ENCODE peak calls at places on chromosomes 13 and 19, in four cellular contexts. One of them, this sample, is unnamed.

GRCh38 chr19:49336482-49337266 is 1.5 kb downstream of the CD37 start:
- DNase-seq in colonic mucosa: no peak
- DNase-seq in epithelial cell of esophagus: no peak
- DNase-seq in lower lobe of right lung: no peak
- DNase-seq in this sample: no peak

GRCh38 chr13:59318320-59318930 is 845.3 kb downstream of the DIAPH3 start:
- DNase-seq in lower lobe of right lung: no peak
- DNase-seq in colonic mucosa: peak; percentile 68
- DNase-seq in epithelial cell of esophagus: peak; percentile 60
- DNase-seq in this sample: peak; percentile 57

GRCh38 chr13:50208826-50209335 is 193.6 kb downstream of the KCNRG start:
- DNase-seq in lower lobe of right lung: peak; percentile 75
- DNase-seq in epithelial cell of esophagus: peak; percentile 45
- DNase-seq in colonic mucosa: peak; percentile 24
- DNase-seq in this sample: peak; percentile 89

GRCh38 chr13:80265348-80265747 is 75.6 kb downstream of the SPRY2 start:
- DNase-seq in lower lobe of right lung: no peak
- DNase-seq in epithelial cell of esophagus: no peak
- DNase-seq in colonic mucosa: no peak
- DNase-seq in this sample: no peak

GRCh38 chr13:111469916-111470506 is 149.6 kb downstream of the TEX29 start:
- DNase-seq in colonic mucosa: no peak
- DNase-seq in lower lobe of right lung: no peak
- DNase-seq in epithelial cell of esophagus: no peak
- DNase-seq in this sample: no peak

GRCh38 chr13:57624565-57625435 is 6.7 kb upstream of the PCDH17 start:
- DNase-seq in epithelial cell of esophagus: peak; percentile 71
- DNase-seq in lower lobe of right lung: no peak
- DNase-seq in colonic mucosa: no peak
- DNase-seq in this sample: peak; percentile 60

GRCh38 chr13:97125810-97126738 is 96.1 kb upstream of the MBNL2 start:
- DNase-seq in colonic mucosa: no peak
- DNase-seq in epithelial cell of esophagus: peak; percentile 89
- DNase-seq in lower lobe of right lung: no peak
- DNase-seq in this sample: peak; percentile 55

GRCh38 chr19:4518345-4519171 is at the start of gene PLIN4:
- DNase-seq in epithelial cell of esophagus: no peak
- DNase-seq in lower lobe of right lung: no peak
- DNase-seq in colonic mucosa: no peak
- DNase-seq in this sample: peak; percentile 78

GRCh38 chr19:12792853-12793289 is 1.6 kb downstream of the JUNB start:
- DNase-seq in colonic mucosa: no peak
- DNase-seq in lower lobe of right lung: no peak
- DNase-seq in epithelial cell of esophagus: no peak
- DNase-seq in this sample: no peak

GRCh38 chr19:12791345-12792047 is at the start of gene JUNB:
- DNase-seq in epithelial cell of esophagus: peak; percentile 98
- DNase-seq in colonic mucosa: peak; percentile 98
- DNase-seq in lower lobe of right lung: peak; percentile 98
- DNase-seq in this sample: peak; percentile 98

GRCh38 chr19:12790628-12791344 is 500 bp upstream of the JUNB start:
- DNase-seq in colonic mucosa: no peak
- DNase-seq in lower lobe of right lung: no peak
- DNase-seq in epithelial cell of esophagus: no peak
- DNase-seq in this sample: no peak

GRCh38 chr19:12793290-12794195 is 2.3 kb downstream of the JUNB start:
- DNase-seq in colonic mucosa: peak; percentile 95
- DNase-seq in lower lobe of right lung: peak; percentile 94
- DNase-seq in epithelial cell of esophagus: peak; percentile 96
- DNase-seq in this sample: peak; percentile 91

GRCh38 chr19:12792048-12792852 is 964 bp downstream of the JUNB start:
- DNase-seq in epithelial cell of esophagus: peak; percentile 49
- DNase-seq in colonic mucosa: peak; percentile 78
- DNase-seq in lower lobe of right lung: peak; percentile 90
- DNase-seq in this sample: peak; percentile 48
- H3K4me3 ChIP-seq in epithelial cell of esophagus: peak overlapping the region; percentile 92
- H3K4me3 ChIP-seq in colonic mucosa: peak overlapping the region; percentile 90
- H3K4me3 ChIP-seq in lower lobe of right lung: peak overlapping the region; percentile 95
- H3K4me3 ChIP-seq in this sample: peak overlapping the region; percentile 98

GRCh38 chr19:45137179-45137761 is 23.5 kb downstream of the NKPD1 start:
- DNase-seq in colonic mucosa: no peak
- DNase-seq in epithelial cell of esophagus: no peak
- DNase-seq in lower lobe of right lung: no peak
- DNase-seq in this sample: no peak
- TF ChIP-seq CTCF in colonic mucosa: no peak
- TF ChIP-seq CTCF in epithelial cell of esophagus: no peak
- TF ChIP-seq CTCF in lower lobe of right lung: no peak
- TF ChIP-seq CTCF in this sample: no peak

DNA sequence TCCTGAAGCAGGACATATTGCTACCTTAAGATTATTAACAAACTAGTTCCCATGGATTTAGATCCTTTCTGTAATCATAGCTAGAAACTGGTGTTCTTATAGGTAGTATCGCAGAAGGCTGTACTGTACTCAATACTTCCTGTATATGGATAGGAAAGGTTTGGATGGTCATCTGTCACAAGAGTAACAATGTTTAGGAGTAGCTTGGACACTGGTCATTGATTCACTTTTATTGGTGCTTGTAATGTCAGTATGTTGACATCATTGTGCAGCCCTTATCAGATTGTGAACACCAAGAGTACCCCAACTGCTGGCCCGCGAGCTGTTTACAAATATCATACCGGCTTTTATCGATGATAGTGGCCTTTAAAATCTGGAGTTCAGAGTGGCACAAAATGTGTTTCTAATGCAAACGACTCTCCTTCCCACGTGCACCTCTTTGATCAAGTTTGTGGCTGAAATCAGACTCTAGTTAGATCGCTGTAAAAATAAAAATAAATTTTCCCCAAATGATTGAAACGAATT is 605 bp upstream of the CDK8 start:
- DNase-seq in colonic mucosa: no peak
- DNase-seq in epithelial cell of esophagus: no peak
- DNase-seq in lower lobe of right lung: no peak
- DNase-seq in this sample: no peak
- H3K4me3 ChIP-seq in colonic mucosa: peak overlapping the region; percentile 95
- H3K4me3 ChIP-seq in epithelial cell of esophagus: peak overlapping the region; percentile 75
- H3K4me3 ChIP-seq in lower lobe of right lung: peak overlapping the region; percentile 92
- H3K4me3 ChIP-seq in this sample: peak overlapping the region; percentile 1

GRCh38 chr13:100454876-100455275 is 133.7 kb downstream of the GGACT start:
- DNase-seq in colonic mucosa: peak; percentile 42
- DNase-seq in epithelial cell of esophagus: peak; percentile 86
- DNase-seq in lower lobe of right lung: no peak
- DNase-seq in this sample: peak; percentile 41

GRCh38 chr13:100461309-100462035 is 127.1 kb downstream of the GGACT start:
- DNase-seq in epithelial cell of esophagus: peak; percentile 6
- DNase-seq in lower lobe of right lung: no peak
- DNase-seq in colonic mucosa: no peak
- DNase-seq in this sample: no peak

GRCh38 chr13:100464006-100464405 is 124.6 kb downstream of the GGACT start:
- DNase-seq in epithelial cell of esophagus: no peak
- DNase-seq in colonic mucosa: no peak
- DNase-seq in lower lobe of right lung: no peak
- DNase-seq in this sample: peak; percentile 42

GRCh38 chr13:100459747-100460146 is 128.8 kb downstream of the GGACT start:
- DNase-seq in colonic mucosa: no peak
- DNase-seq in lower lobe of right lung: no peak
- DNase-seq in epithelial cell of esophagus: no peak
- DNase-seq in this sample: no peak

GRCh38 chr13:100458673-100459072 is 129.9 kb downstream of the GGACT start:
- DNase-seq in colonic mucosa: no peak
- DNase-seq in epithelial cell of esophagus: no peak
- DNase-seq in lower lobe of right lung: no peak
- DNase-seq in this sample: no peak
- TF ChIP-seq CTCF in colonic mucosa: no peak
- TF ChIP-seq CTCF in epithelial cell of esophagus: no peak
- TF ChIP-seq CTCF in lower lobe of right lung: no peak
- TF ChIP-seq CTCF in this sample: no peak

GRCh38 chr13:48978942-48979601 is 3.4 kb downstream of the FNDC3A start:
- DNase-seq in epithelial cell of esophagus: no peak
- DNase-seq in colonic mucosa: no peak
- DNase-seq in lower lobe of right lung: no peak
- DNase-seq in this sample: peak; percentile 51

GRCh38 chr13:48976677-48977625 is 1.2 kb downstream of the FNDC3A start:
- DNase-seq in lower lobe of right lung: no peak
- DNase-seq in epithelial cell of esophagus: no peak
- DNase-seq in colonic mucosa: peak; percentile 81
- DNase-seq in this sample: peak; percentile 32

GRCh38 chr13:48975926-48976676 is 389 bp downstream of the FNDC3A start:
- DNase-seq in colonic mucosa: peak; percentile 81
- DNase-seq in lower lobe of right lung: peak; percentile 91
- DNase-seq in epithelial cell of esophagus: peak; percentile 79
- DNase-seq in this sample: peak; percentile 75

GRCh38 chr13:48979892-48980291 is 4.2 kb downstream of the FNDC3A start:
- DNase-seq in colonic mucosa: no peak
- DNase-seq in epithelial cell of esophagus: no peak
- DNase-seq in lower lobe of right lung: no peak
- DNase-seq in this sample: no peak

GRCh38 chr13:48977973-48978372 is 2.3 kb downstream of the FNDC3A start:
- DNase-seq in colonic mucosa: no peak
- DNase-seq in lower lobe of right lung: no peak
- DNase-seq in epithelial cell of esophagus: peak; percentile 16
- DNase-seq in this sample: peak; percentile 44
- H3K4me3 ChIP-seq in colonic mucosa: peak overlapping the region; percentile 65
- H3K4me3 ChIP-seq in lower lobe of right lung: peak overlapping the region; percentile 87
- H3K4me3 ChIP-seq in epithelial cell of esophagus: no peak overlapping the region
- H3K4me3 ChIP-seq in this sample: peak overlapping the region; percentile 82